ENCODE peak calls at places on chromosomes 7 and 10, in five cellular contexts. One of them, this sample, is unnamed.

GRCh38 chr10:125521721-125522680 is 161.0 kb downstream of the TEX36 start:
- DNase-seq in PC-3: peak
- DNase-seq in colonic mucosa: no peak
- DNase-seq in dorsolateral prefrontal cortex: no peak
- DNase-seq in Peyer's patch: no peak
- DNase-seq in this sample: no peak

GRCh38 chr7:96361116-96361857 is 39.4 kb upstream of the SLC25A13 start:
- DNase-seq in colonic mucosa: no peak
- DNase-seq in PC-3: no peak
- DNase-seq in Peyer's patch: no peak
- DNase-seq in dorsolateral prefrontal cortex: no peak
- DNase-seq in this sample: no peak

GRCh38 chr10:99369551-99369950 is 40.4 kb downstream of the CNNM1 start:
- DNase-seq in PC-3: no peak
- DNase-seq in dorsolateral prefrontal cortex: no peak
- DNase-seq in Peyer's patch: no peak
- DNase-seq in colonic mucosa: no peak
- DNase-seq in this sample: no peak

GRCh38 chr10:60901561-60902235 is 42.3 kb downstream of the RHOBTB1 start:
- DNase-seq in dorsolateral prefrontal cortex: peak
- DNase-seq in PC-3: no peak
- DNase-seq in Peyer's patch: no peak
- DNase-seq in colonic mucosa: no peak
- DNase-seq in this sample: no peak

GRCh38 chr10:76647276-76647675 is 990.3 kb downstream of the KCNMA1 start:
- DNase-seq in dorsolateral prefrontal cortex: no peak
- DNase-seq in PC-3: peak
- DNase-seq in Peyer's patch: no peak
- DNase-seq in colonic mucosa: no peak
- DNase-seq in this sample: no peak

GRCh38 chr10:5645944-5646617 is 20.3 kb downstream of the ASB13 start:
- DNase-seq in dorsolateral prefrontal cortex: no peak
- DNase-seq in Peyer's patch: no peak
- DNase-seq in colonic mucosa: peak
- DNase-seq in PC-3: no peak
- DNase-seq in this sample: no peak

GRCh38 chr10:75530337-75530736 is 98.9 kb downstream of the LRMDA start:
- DNase-seq in colonic mucosa: no peak
- DNase-seq in Peyer's patch: no peak
- DNase-seq in PC-3: peak
- DNase-seq in dorsolateral prefrontal cortex: no peak
- DNase-seq in this sample: no peak

GRCh38 chr10:44198096-44198779 is 186.7 kb downstream of the CXCL12 start:
- DNase-seq in PC-3: no peak
- DNase-seq in Peyer's patch: no peak
- DNase-seq in dorsolateral prefrontal cortex: no peak
- DNase-seq in colonic mucosa: no peak
- DNase-seq in this sample: no peak

GRCh38 chr7:76356823-76357222 is 2.0 kb downstream of the YWHAG start:
- DNase-seq in dorsolateral prefrontal cortex: no peak
- DNase-seq in colonic mucosa: no peak
- DNase-seq in Peyer's patch: peak
- DNase-seq in PC-3: peak
- DNase-seq in this sample: no peak

GRCh38 chr10:123019264-123019663 is 10.5 kb downstream of the ACADSB start:
- DNase-seq in dorsolateral prefrontal cortex: no peak
- DNase-seq in Peyer's patch: no peak
- DNase-seq in colonic mucosa: no peak
- DNase-seq in PC-3: no peak
- DNase-seq in this sample: no peak

GRCh38 chr7:821688-822087 is 10.6 kb upstream of the SUN1 start:
- DNase-seq in PC-3: no peak
- DNase-seq in Peyer's patch: no peak
- DNase-seq in colonic mucosa: no peak
- DNase-seq in dorsolateral prefrontal cortex: no peak
- DNase-seq in this sample: no peak

DNA sequence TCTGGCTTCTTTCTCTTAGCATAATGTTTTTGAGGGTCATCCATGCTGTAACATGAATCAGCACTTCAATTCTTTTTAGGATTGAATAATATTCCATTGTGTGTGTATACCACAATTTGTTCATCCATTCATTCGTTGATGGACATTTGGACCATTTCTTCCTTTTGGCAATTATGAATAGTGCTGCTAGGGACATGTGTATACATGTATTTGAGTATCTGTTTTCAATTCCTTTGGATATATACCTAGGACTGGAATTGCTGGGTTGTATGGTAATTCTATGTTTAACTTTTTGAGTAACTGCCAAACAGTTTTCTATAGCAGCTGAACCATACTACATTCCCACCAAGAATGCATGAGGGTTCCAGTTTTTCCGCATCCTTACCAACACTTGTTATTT is 39.2 kb downstream of the GBF1 start:
- DNase-seq in colonic mucosa: no peak
- DNase-seq in Peyer's patch: no peak
- DNase-seq in PC-3: no peak
- DNase-seq in dorsolateral prefrontal cortex: no peak
- DNase-seq in this sample: no peak
- H3K4me3 ChIP-seq in colonic mucosa: no peak
- H3K4me3 ChIP-seq in Peyer's patch: no peak
- H3K4me3 ChIP-seq in PC-3: no peak
- H3K4me3 ChIP-seq in dorsolateral prefrontal cortex: no peak
- H3K4me3 ChIP-seq in this sample: no peak

GRCh38 chr7:28062197-28062988 is 118.2 kb downstream of the JAZF1 start:
- DNase-seq in dorsolateral prefrontal cortex: no peak
- DNase-seq in PC-3: peak
- DNase-seq in Peyer's patch: peak
- DNase-seq in colonic mucosa: peak
- DNase-seq in this sample: peak
- TF ChIP-seq CTCF in dorsolateral prefrontal cortex: peak
- TF ChIP-seq CTCF in PC-3: peak
- TF ChIP-seq CTCF in Peyer's patch: peak
- TF ChIP-seq CTCF in colonic mucosa: peak
- TF ChIP-seq CTCF in this sample: no peak

GRCh38 chr10:63429280-63429679 is 36.5 kb downstream of the JMJD1C start:
- DNase-seq in PC-3: peak
- DNase-seq in Peyer's patch: no peak
- DNase-seq in colonic mucosa: no peak
- DNase-seq in dorsolateral prefrontal cortex: no peak
- DNase-seq in this sample: no peak

GRCh38 chr10:63434866-63435854 is 30.6 kb downstream of the JMJD1C start:
- DNase-seq in dorsolateral prefrontal cortex: no peak
- DNase-seq in colonic mucosa: no peak
- DNase-seq in Peyer's patch: no peak
- DNase-seq in PC-3: peak
- DNase-seq in this sample: no peak

GRCh38 chr10:63430091-63430998 is 35.4 kb downstream of the JMJD1C start:
- DNase-seq in dorsolateral prefrontal cortex: no peak
- DNase-seq in colonic mucosa: no peak
- DNase-seq in Peyer's patch: no peak
- DNase-seq in PC-3: peak
- DNase-seq in this sample: no peak

GRCh38 chr10:63430999-63431356 is 34.8 kb downstream of the JMJD1C start:
- DNase-seq in colonic mucosa: no peak
- DNase-seq in dorsolateral prefrontal cortex: no peak
- DNase-seq in PC-3: peak
- DNase-seq in Peyer's patch: no peak
- DNase-seq in this sample: no peak

GRCh38 chr10:63431962-63432797 is 33.6 kb downstream of the JMJD1C start:
- DNase-seq in dorsolateral prefrontal cortex: no peak
- DNase-seq in colonic mucosa: no peak
- DNase-seq in PC-3: peak
- DNase-seq in Peyer's patch: no peak
- DNase-seq in this sample: no peak
- H3K27ac ChIP-seq in dorsolateral prefrontal cortex: no peak
- H3K27ac ChIP-seq in colonic mucosa: no peak
- H3K27ac ChIP-seq in PC-3: peak
- H3K27ac ChIP-seq in Peyer's patch: no peak
- H3K27ac ChIP-seq in this sample: no peak

DNA sequence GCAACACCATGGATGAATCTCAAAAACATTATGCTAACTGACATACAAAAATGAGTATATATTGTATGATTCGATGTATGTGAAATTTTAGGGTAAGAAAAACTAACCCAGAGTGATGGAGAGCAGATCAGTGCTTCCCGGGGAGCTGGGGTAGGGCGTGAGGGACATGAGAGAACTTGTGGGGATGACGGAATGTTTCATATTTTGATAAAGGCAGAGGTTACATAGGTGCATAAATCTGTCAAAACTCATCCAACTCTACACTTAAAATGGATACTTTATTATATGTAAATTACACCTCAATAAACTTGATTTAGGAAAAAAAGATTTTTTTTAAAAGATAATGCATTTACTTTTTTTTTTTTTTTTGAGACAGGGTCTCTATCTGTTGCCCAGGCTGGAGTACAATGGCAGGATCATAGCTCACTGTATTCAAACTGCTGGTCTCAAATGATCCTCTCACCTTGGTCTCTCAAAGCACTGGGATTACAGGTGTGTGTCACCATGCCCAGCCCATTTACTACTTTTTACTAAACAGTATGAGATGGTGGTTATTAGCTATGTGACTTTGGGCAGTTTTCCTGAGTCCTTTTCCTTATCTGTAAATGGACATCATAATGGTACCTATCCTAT is 13.7 kb downstream of the RHEB start:
- DNase-seq in colonic mucosa: no peak
- DNase-seq in PC-3: no peak
- DNase-seq in Peyer's patch: no peak
- DNase-seq in dorsolateral prefrontal cortex: no peak
- DNase-seq in this sample: no peak
- H3K4me3 ChIP-seq in colonic mucosa: no peak
- H3K4me3 ChIP-seq in PC-3: no peak
- H3K4me3 ChIP-seq in Peyer's patch: no peak
- H3K4me3 ChIP-seq in dorsolateral prefrontal cortex: no peak
- H3K4me3 ChIP-seq in this sample: no peak

This sample was measured in CD8-positive, alpha-beta T cell.